ENCODE peak calls at places on chromosomes 5 and 9, in five cellular contexts. T is fibroblast of lung, H is neuronal stem cell, I is mesendoderm, X is MM.1S. L is an unnamed sample. For H3K4me1, the result is how much of the 10 kb centered on the place peaks cover.

GRCh38 chr9:94931725-94932124 is 205.2 kb downstream of the AOPEP start:
- DNase-seq in H (no peak), T (no peak), I (no peak), X (no peak), L (peak)

GRCh38 chr9:6552033-6552737 is 93.3 kb downstream of the GLDC start:
- DNase-seq in X (no peak), T (peak), I (peak), H (no peak), L (no peak)

GRCh38 chr5:5132896-5133295 is 7.2 kb upstream of the ADAMTS16 start:
- DNase-seq in T (no peak), H (no peak), I (no peak), X (no peak), L (no peak)

GRCh38 chr9:87226896-87227295 is 270.8 kb upstream of the DAPK1 start:
- DNase-seq in I (no peak), H (no peak), X (no peak), T (peak), L (no peak)

GRCh38 chr5:176780071-176780850 is 30.1 kb upstream of the UNC5A start:
- DNase-seq in H (no peak), X (no peak), T (no peak), I (no peak), L (no peak)

GRCh38 chr9:89701221-89701798 is 96.5 kb downstream of the GADD45G start:
- DNase-seq in X (no peak), I (peak), H (no peak), T (no peak), L (no peak)

GRCh38 chr5:71013575-71013974 is 11.6 kb downstream of the NAIP start:
- DNase-seq in T (no peak), X (no peak), I (peak), H (no peak), L (no peak)

GRCh38 chr5:171226864-171227263 is 82.2 kb upstream of the TLX3 start:
- DNase-seq in T (no peak), H (no peak), X (no peak), I (no peak), L (no peak)

GRCh38 chr5:479566-480319 is 36.8 kb downstream of the EXOC3 start:
- DNase-seq in I (no peak), T (no peak), H (no peak), X (no peak), L (no peak)

GRCh38 chr5:64977779-64978178 is 209.0 kb downstream of the CWC27 start:
- DNase-seq in I (no peak), X (no peak), H (no peak), T (peak), L (no peak)

GRCh38 chr9:104841601-104842106 is 77.7 kb downstream of the NIPSNAP3B start:
- DNase-seq in T (peak), I (no peak), H (no peak), X (no peak), L (no peak)

GRCh38 chr9:87554177-87554940 is 56.7 kb downstream of the DAPK1 start:
- DNase-seq in I (no peak), H (no peak), X (no peak), T (no peak), L (peak)

GRCh38 chr5:87924451-87924850 is 344.2 kb downstream of the TMEM161B start:
- DNase-seq in H (no peak), I (peak), T (no peak), X (no peak), L (no peak)

GRCh38 chr5:173745123-173745522 is 128.7 kb upstream of the BOD1 start:
- DNase-seq in X (peak), H (no peak), T (no peak), I (peak), L (peak)

GRCh38 chr5:138533973-138534941 is 8.8 kb downstream of the ETF1 start:
- DNase-seq in T (no peak), X (no peak), H (no peak), I (no peak), L (no peak)

GRCh38 chr9:76817489-76817888 is 53.3 kb downstream of the PCA3 start:
- DNase-seq in I (no peak), T (peak), X (no peak), H (no peak), L (peak)

GRCh38 chr5:26889810-26890209 is 148.6 kb downstream of the CDH9 start:
- DNase-seq in T (no peak), I (peak), X (peak), H (no peak), L (no peak)

GRCh38 chr5:29162297-29162696 is 2031.2 kb upstream of the CDH6 start:
- DNase-seq in H (no peak), T (no peak), X (no peak), I (no peak), L (no peak)

GRCh38 chr5:72465601-72466563 is 41.3 kb downstream of the ZNF366 start:
- DNase-seq in I (no peak), T (peak), H (no peak), X (peak), L (no peak)

GRCh38 chr5:80248378-80248777 is 7.5 kb downstream of the SERINC5 start:
- DNase-seq in X (peak), H (no peak), I (no peak), T (no peak), L (no peak)
- H3K4me1 ChIP-seq in X (under half), H (under half), I (under half), T (under half), L (under half)

DNA sequence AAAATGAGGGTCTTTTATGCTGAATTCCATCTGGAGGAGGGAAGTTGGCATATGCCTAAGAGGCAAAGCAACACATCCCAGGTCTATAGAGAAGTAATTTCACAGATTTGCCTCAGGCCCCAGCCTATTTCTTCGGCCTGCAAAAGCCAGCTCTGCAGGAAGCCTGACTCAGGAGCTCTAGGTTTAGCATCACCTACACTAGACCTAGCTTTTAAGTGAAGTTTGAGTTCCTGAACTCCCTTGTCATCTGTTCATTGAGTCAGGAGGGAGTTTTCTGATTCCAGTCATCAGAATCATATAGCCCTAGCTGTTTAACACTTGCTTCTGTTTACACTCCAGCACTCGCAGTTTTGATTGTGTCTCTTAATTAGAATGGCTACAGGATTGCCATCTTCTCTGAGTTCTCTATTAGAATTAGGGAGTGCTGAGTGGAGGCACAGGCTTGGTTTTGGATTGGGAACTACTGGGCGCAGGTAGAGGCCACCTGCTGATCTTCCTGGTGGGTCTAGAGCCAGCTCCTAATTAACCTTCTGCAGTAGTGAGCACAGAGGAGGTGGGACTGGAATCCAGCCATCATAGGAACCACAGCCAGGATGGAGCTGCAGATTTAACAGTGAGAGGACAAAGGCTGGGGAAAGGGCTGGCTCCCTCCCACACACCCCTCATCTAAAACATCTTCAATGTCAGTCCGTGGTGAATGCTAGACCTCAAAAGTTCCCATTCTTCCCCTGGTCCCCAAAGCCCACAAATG is 179.5 kb downstream of the TRIO start:
- DNase-seq in H (no peak), T (no peak), I (peak), X (no peak), L (peak)
- H3K9ac ChIP-seq in H (no peak), T (no peak), I (no peak), X (no peak), L (no peak)

GRCh38 chr5:178785999-178786398 is 55.5 kb upstream of the ZNF354A start:
- DNase-seq in T (no peak), X (no peak), I (no peak), H (no peak), L (no peak)

GRCh38 chr5:178788381-178789085 is 58.1 kb upstream of the ZNF354A start:
- DNase-seq in I (no peak), H (no peak), X (no peak), T (no peak), L (no peak)

GRCh38 chr5:178787889-178788288 is 57.4 kb upstream of the ZNF354A start:
- DNase-seq in T (no peak), H (no peak), I (no peak), X (no peak), L (no peak)

GRCh38 chr5:178786424-178786823 is 56.0 kb upstream of the ZNF354A start:
- DNase-seq in X (no peak), I (no peak), T (no peak), H (no peak), L (no peak)

DNA sequence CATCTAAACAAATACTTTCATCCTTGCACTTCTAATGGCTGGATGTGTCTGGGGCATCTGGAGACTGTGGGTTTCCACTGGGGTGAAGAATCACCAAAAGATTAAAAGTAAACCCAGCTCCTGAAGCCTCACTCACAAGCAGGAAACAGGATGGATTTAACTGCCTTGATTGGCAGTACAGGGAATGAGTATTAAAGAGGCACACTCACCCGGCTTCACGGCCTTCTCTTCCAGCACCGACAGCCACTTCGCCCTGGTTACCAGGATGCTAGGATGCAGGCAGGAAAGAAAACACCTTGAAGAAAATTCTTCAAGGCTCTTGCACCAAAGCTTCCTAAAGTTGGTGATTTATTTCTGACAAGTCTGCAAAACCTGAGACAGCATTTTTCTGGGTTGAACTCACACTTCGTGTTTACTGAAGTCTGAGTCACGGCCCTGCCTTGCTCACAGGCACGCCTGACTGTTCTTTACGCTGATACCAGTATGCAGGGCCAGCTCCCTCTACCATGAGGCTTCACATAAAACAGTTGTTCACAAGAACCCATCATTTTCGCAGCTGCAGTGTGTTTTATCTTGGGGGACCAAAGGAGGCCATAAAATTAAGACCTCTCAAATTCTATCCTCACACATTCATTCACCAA is 56.5 kb upstream of the ZNF354A start:
- DNase-seq in T (peak), H (no peak), X (no peak), I (no peak), L (peak)
- H3K4me1 ChIP-seq in T (under half), H (under half), X (under half), I (under half), L (under half)

GRCh38 chr9:130181645-130182044 is 9.4 kb downstream of the NCS1 start:
- DNase-seq in X (no peak), H (no peak), I (no peak), T (no peak), L (no peak)
- H3K9ac ChIP-seq in X (no peak), H (no peak), I (no peak), T (no peak), L (no peak)

DNA sequence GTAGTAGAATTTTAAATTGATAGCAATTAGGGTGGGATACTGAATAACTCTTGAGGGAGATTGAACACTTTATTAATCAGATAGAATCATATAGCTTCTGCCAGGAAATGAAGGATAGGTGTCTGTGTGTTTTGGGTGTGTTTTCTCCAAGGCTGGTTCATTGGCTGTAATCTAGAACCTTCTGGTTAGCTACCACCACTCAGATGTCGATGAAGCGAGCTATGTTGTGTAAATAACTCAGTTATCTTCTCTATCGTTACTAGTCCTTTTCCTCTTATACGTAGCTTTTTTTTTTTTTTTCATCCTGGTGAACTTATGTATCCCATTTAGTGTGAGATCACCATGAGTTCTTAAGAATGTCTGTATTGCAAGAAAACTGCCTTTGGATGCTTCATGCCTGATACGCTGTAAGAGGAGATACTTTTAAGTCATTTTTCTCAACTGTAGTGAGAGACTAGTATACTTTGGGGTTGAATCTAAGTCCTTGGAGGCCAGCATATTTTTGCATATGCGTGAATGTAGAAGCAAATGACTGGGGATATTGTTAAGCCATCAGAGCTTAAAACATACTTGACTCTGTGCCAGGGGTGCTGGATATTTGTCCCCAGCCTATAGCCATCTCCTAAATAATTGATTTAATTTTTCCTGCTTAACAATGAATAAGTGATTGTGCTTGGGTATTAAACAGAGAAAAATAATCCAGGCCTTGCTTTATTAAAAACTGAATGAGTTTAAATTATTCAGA is 2.2 kb downstream of the TNFAIP8 start:
- DNase-seq in I (no peak), H (no peak), X (no peak), T (no peak), L (no peak)
- H3K4me1 ChIP-seq in I (under half), H (under half), X (under half), T (under half), L (under half)